ENCODE peak calls at places on chromosome 6, in four cellular contexts. N is IMR-90, R is pancreas, U is endodermal cell. M is an unnamed sample.

GRCh38 chr6:145529582-145529981 is 205.7 kb downstream of the EPM2A start:
- DNase-seq in N (no peak), R (no peak), U (no peak), M (no peak)

GRCh38 chr6:76876922-76877553 is 586.3 kb downstream of the HTR1B start:
- DNase-seq in N (peak; percentile 12), R (no peak), U (peak; percentile 90), M (peak; percentile 97)

GRCh38 chr6:103983000-103983399 is 876.7 kb downstream of the HACE1 start:
- DNase-seq in N (no peak), R (no peak), U (no peak), M (no peak)

GRCh38 chr6:27505209-27506027 is 32.5 kb upstream of the ZNF184 start:
- DNase-seq in N (peak; percentile 77), R (peak; percentile 70), U (peak; percentile 96), M (peak; percentile 97)

GRCh38 chr6:142816024-142816423 is 129.0 kb downstream of the HIVEP2 start:
- DNase-seq in N (peak; percentile 56), R (no peak), U (no peak), M (no peak)

GRCh38 chr6:13331516-13332348 is 3.4 kb upstream of the TBC1D7 start:
- DNase-seq in N (peak; percentile 29), R (no peak), U (peak; percentile 43), M (peak; percentile 40)

GRCh38 chr6:41784581-41785171 is 2.8 kb upstream of the TOMM6 start:
- DNase-seq in N (no peak), R (peak; percentile 37), U (no peak), M (peak; percentile 19)

GRCh38 chr6:2866183-2866846 is 24.7 kb upstream of the SERPINB1 start:
- DNase-seq in N (no peak), R (no peak), U (peak; percentile 77), M (peak; percentile 78)

GRCh38 chr6:63121166-63121565 is 90.1 kb upstream of the FKBP1C start:
- DNase-seq in N (no peak), R (no peak), U (no peak), M (peak; percentile 54)

GRCh38 chr6:47278545-47278944 is 31.2 kb downstream of the TNFRSF21 start:
- DNase-seq in N (peak; percentile 60), R (no peak), U (peak; percentile 13), M (no peak)

GRCh38 chr6:7721654-7722053 is 4.2 kb upstream of the BMP6 start:
- DNase-seq in N (peak; percentile 41), R (no peak), U (no peak), M (no peak)

GRCh38 chr6:105677671-105678475 is 275.0 kb upstream of the PREP start:
- DNase-seq in N (peak; percentile 23), R (no peak), U (no peak), M (no peak)

GRCh38 chr6:116666869-116667268 is 1.7 kb downstream of the ZUP1 start:
- DNase-seq in N (no peak), R (no peak), U (no peak), M (no peak)

GRCh38 chr6:117346142-117346930 is 79.4 kb downstream of the ROS1 start:
- DNase-seq in N (peak; percentile 28), R (no peak), U (no peak), M (peak; percentile 13)

GRCh38 chr6:120141601-120142000 is 792.0 kb upstream of the MAN1A1 start:
- DNase-seq in N (no peak), R (no peak), U (no peak), M (no peak)

GRCh38 chr6:8579372-8579771 is 144.0 kb upstream of the SLC35B3 start:
- DNase-seq in N (no peak), R (no peak), U (no peak), M (no peak)

GRCh38 chr6:149078383-149078782 is 239.1 kb upstream of the TAB2 start:
- DNase-seq in N (no peak), R (no peak), U (no peak), M (no peak)

GRCh38 chr6:25435397-25435985 is 156.3 kb downstream of the CARMIL1 start:
- DNase-seq in N (no peak), R (no peak), U (no peak), M (no peak)

GRCh38 chr6:157527471-157527907 is 146.5 kb downstream of the ZDHHC14 start:
- DNase-seq in N (peak; percentile 23), R (no peak), U (no peak), M (no peak)

GRCh38 chr6:33008944-33009861 is at the start of gene HLA-DOA:
- DNase-seq in N (peak; percentile 5), R (no peak), U (peak; percentile 94), M (peak; percentile 96)

GRCh38 chr6:65999288-65999791 is 292.3 kb upstream of the EYS start:
- DNase-seq in N (no peak), R (no peak), U (no peak), M (no peak)

M was measured in mesendoderm.